ENCODE peak calls at places on chromosome 10, in eight cellular contexts. One of them, this sample, is unnamed.

GRCh38 chr10:96586419-96587254 is at the start of gene TM9SF3:
- DNase-seq in endothelial cell of umbilical vein: peak; percentile 84
- DNase-seq in GM12891: peak; percentile 77
- DNase-seq in A549: peak; percentile 76
- DNase-seq in upper lobe of left lung: peak; percentile 98
- DNase-seq in heart left ventricle: peak; percentile 97
- DNase-seq in tibial nerve: peak; percentile 87
- DNase-seq in body of pancreas: peak; percentile 94
- DNase-seq in this sample: peak; percentile 98

GRCh38 chr10:100163704-100164621 is 21.9 kb downstream of the ERLIN1 start:
- DNase-seq in A549: no peak
- DNase-seq in endothelial cell of umbilical vein: no peak
- DNase-seq in body of pancreas: no peak
- DNase-seq in tibial nerve: no peak
- DNase-seq in heart left ventricle: no peak
- DNase-seq in GM12891: no peak
- DNase-seq in upper lobe of left lung: no peak
- DNase-seq in this sample: no peak

GRCh38 chr10:46550076-46550790 is 6.2 kb downstream of the GPRIN2 start:
- DNase-seq in endothelial cell of umbilical vein: no peak
- DNase-seq in upper lobe of left lung: peak; percentile 88
- DNase-seq in tibial nerve: peak; percentile 13
- DNase-seq in body of pancreas: peak; percentile 12
- DNase-seq in GM12891: peak; percentile 23
- DNase-seq in heart left ventricle: peak; percentile 68
- DNase-seq in A549: no peak
- DNase-seq in this sample: no peak

GRCh38 chr10:79298403-79299244 is 48.6 kb upstream of the PPIF start:
- DNase-seq in heart left ventricle: no peak
- DNase-seq in body of pancreas: no peak
- DNase-seq in GM12891: no peak
- DNase-seq in endothelial cell of umbilical vein: peak; percentile 62
- DNase-seq in upper lobe of left lung: peak; percentile 77
- DNase-seq in A549: peak; percentile 87
- DNase-seq in tibial nerve: no peak
- DNase-seq in this sample: peak; percentile 89

GRCh38 chr10:32773105-32773504 is 184.9 kb downstream of the ITGB1 start:
- DNase-seq in body of pancreas: no peak
- DNase-seq in A549: no peak
- DNase-seq in upper lobe of left lung: no peak
- DNase-seq in endothelial cell of umbilical vein: no peak
- DNase-seq in heart left ventricle: no peak
- DNase-seq in GM12891: no peak
- DNase-seq in tibial nerve: no peak
- DNase-seq in this sample: no peak

GRCh38 chr10:132518572-132519381 is 18.8 kb upstream of the INPP5A start:
- DNase-seq in upper lobe of left lung: peak; percentile 92
- DNase-seq in GM12891: no peak
- DNase-seq in body of pancreas: peak; percentile 94
- DNase-seq in A549: no peak
- DNase-seq in heart left ventricle: peak; percentile 89
- DNase-seq in endothelial cell of umbilical vein: no peak
- DNase-seq in tibial nerve: peak; percentile 43
- DNase-seq in this sample: no peak

GRCh38 chr10:4011136-4011812 is 226.3 kb upstream of the KLF6 start:
- DNase-seq in upper lobe of left lung: no peak
- DNase-seq in GM12891: no peak
- DNase-seq in body of pancreas: no peak
- DNase-seq in tibial nerve: no peak
- DNase-seq in A549: no peak
- DNase-seq in heart left ventricle: no peak
- DNase-seq in endothelial cell of umbilical vein: no peak
- DNase-seq in this sample: no peak

GRCh38 chr10:133332936-133333699 is 3.6 kb downstream of the CALY start:
- DNase-seq in endothelial cell of umbilical vein: no peak
- DNase-seq in tibial nerve: no peak
- DNase-seq in heart left ventricle: no peak
- DNase-seq in body of pancreas: no peak
- DNase-seq in upper lobe of left lung: peak; percentile 37
- DNase-seq in GM12891: no peak
- DNase-seq in A549: no peak
- DNase-seq in this sample: no peak

GRCh38 chr10:126955934-126956711 is 50.9 kb downstream of the DOCK1 start:
- DNase-seq in tibial nerve: no peak
- DNase-seq in GM12891: no peak
- DNase-seq in endothelial cell of umbilical vein: no peak
- DNase-seq in body of pancreas: no peak
- DNase-seq in upper lobe of left lung: no peak
- DNase-seq in A549: no peak
- DNase-seq in heart left ventricle: no peak
- DNase-seq in this sample: no peak

GRCh38 chr10:3172081-3172445 is 519 bp downstream of the PITRM1 start:
- DNase-seq in endothelial cell of umbilical vein: peak; percentile 86
- DNase-seq in tibial nerve: no peak
- DNase-seq in body of pancreas: no peak
- DNase-seq in upper lobe of left lung: peak; percentile 82
- DNase-seq in GM12891: no peak
- DNase-seq in heart left ventricle: no peak
- DNase-seq in A549: no peak
- DNase-seq in this sample: peak; percentile 84

GRCh38 chr10:132097609-132098377 is 32.0 kb downstream of the JAKMIP3 start:
- DNase-seq in A549: no peak
- DNase-seq in heart left ventricle: no peak
- DNase-seq in upper lobe of left lung: no peak
- DNase-seq in body of pancreas: no peak
- DNase-seq in tibial nerve: no peak
- DNase-seq in endothelial cell of umbilical vein: no peak
- DNase-seq in GM12891: no peak
- DNase-seq in this sample: no peak

GRCh38 chr10:112953075-112953501 is 3.0 kb downstream of the TCF7L2 start:
- DNase-seq in tibial nerve: no peak
- DNase-seq in upper lobe of left lung: peak; percentile 69
- DNase-seq in heart left ventricle: peak; percentile 67
- DNase-seq in A549: no peak
- DNase-seq in body of pancreas: peak; percentile 45
- DNase-seq in GM12891: no peak
- DNase-seq in endothelial cell of umbilical vein: peak; percentile 51
- DNase-seq in this sample: no peak

GRCh38 chr10:92387289-92387940 is 96.4 kb downstream of the MARCHF5 start:
- DNase-seq in GM12891: no peak
- DNase-seq in upper lobe of left lung: no peak
- DNase-seq in A549: peak; percentile 55
- DNase-seq in heart left ventricle: no peak
- DNase-seq in endothelial cell of umbilical vein: peak; percentile 63
- DNase-seq in tibial nerve: no peak
- DNase-seq in body of pancreas: peak; percentile 34
- DNase-seq in this sample: peak; percentile 74

GRCh38 chr10:23702977-23703414 is 264.1 kb downstream of the OTUD1 start:
- DNase-seq in A549: peak; percentile 38
- DNase-seq in endothelial cell of umbilical vein: peak; percentile 18
- DNase-seq in upper lobe of left lung: no peak
- DNase-seq in tibial nerve: no peak
- DNase-seq in heart left ventricle: peak; percentile 62
- DNase-seq in GM12891: peak; percentile 23
- DNase-seq in body of pancreas: peak; percentile 70
- DNase-seq in this sample: peak; percentile 49

GRCh38 chr10:34520084-34520483 is 295.0 kb downstream of the PARD3 start:
- DNase-seq in A549: no peak
- DNase-seq in heart left ventricle: no peak
- DNase-seq in GM12891: no peak
- DNase-seq in upper lobe of left lung: no peak
- DNase-seq in endothelial cell of umbilical vein: peak; percentile 68
- DNase-seq in body of pancreas: no peak
- DNase-seq in tibial nerve: no peak
- DNase-seq in this sample: no peak

GRCh38 chr10:16832351-16833080 is 15.3 kb upstream of the RSU1 start:
- DNase-seq in upper lobe of left lung: no peak
- DNase-seq in body of pancreas: peak; percentile 67
- DNase-seq in A549: no peak
- DNase-seq in tibial nerve: no peak
- DNase-seq in GM12891: no peak
- DNase-seq in endothelial cell of umbilical vein: peak; percentile 98
- DNase-seq in heart left ventricle: no peak
- DNase-seq in this sample: no peak

GRCh38 chr10:30396282-30396681 is 37.7 kb upstream of the MAP3K8 start:
- DNase-seq in body of pancreas: no peak
- DNase-seq in heart left ventricle: no peak
- DNase-seq in GM12891: no peak
- DNase-seq in A549: no peak
- DNase-seq in tibial nerve: no peak
- DNase-seq in upper lobe of left lung: no peak
- DNase-seq in endothelial cell of umbilical vein: no peak
- DNase-seq in this sample: peak; percentile 3

GRCh38 chr10:114634607-114634974 is 23.5 kb downstream of the ABLIM1 start:
- DNase-seq in body of pancreas: peak; percentile 55
- DNase-seq in tibial nerve: peak; percentile 45
- DNase-seq in endothelial cell of umbilical vein: peak; percentile 96
- DNase-seq in GM12891: no peak
- DNase-seq in A549: peak; percentile 88
- DNase-seq in heart left ventricle: no peak
- DNase-seq in upper lobe of left lung: no peak
- DNase-seq in this sample: peak; percentile 19

GRCh38 chr10:29621161-29621560 is 13.6 kb downstream of the SVIL start:
- DNase-seq in tibial nerve: no peak
- DNase-seq in A549: no peak
- DNase-seq in endothelial cell of umbilical vein: no peak
- DNase-seq in upper lobe of left lung: no peak
- DNase-seq in body of pancreas: peak; percentile 22
- DNase-seq in GM12891: no peak
- DNase-seq in heart left ventricle: no peak
- DNase-seq in this sample: no peak

GRCh38 chr10:131548176-131548575 is 236.7 kb upstream of the TCERG1L start:
- DNase-seq in A549: no peak
- DNase-seq in tibial nerve: no peak
- DNase-seq in heart left ventricle: no peak
- DNase-seq in GM12891: no peak
- DNase-seq in upper lobe of left lung: no peak
- DNase-seq in body of pancreas: no peak
- DNase-seq in endothelial cell of umbilical vein: no peak
- DNase-seq in this sample: no peak

GRCh38 chr10:6543431-6544005 is 36.6 kb downstream of the PRKCQ start:
- DNase-seq in endothelial cell of umbilical vein: no peak
- DNase-seq in upper lobe of left lung: no peak
- DNase-seq in A549: no peak
- DNase-seq in GM12891: peak; percentile 13
- DNase-seq in body of pancreas: no peak
- DNase-seq in heart left ventricle: no peak
- DNase-seq in tibial nerve: no peak
- DNase-seq in this sample: no peak
- TF ChIP-seq POLR2A in endothelial cell of umbilical vein: no peak
- TF ChIP-seq POLR2A in upper lobe of left lung: no peak
- TF ChIP-seq POLR2A in A549: no peak
- TF ChIP-seq POLR2A in GM12891: no peak
- TF ChIP-seq POLR2A in body of pancreas: no peak
- TF ChIP-seq POLR2A in heart left ventricle: no peak
- TF ChIP-seq POLR2A in tibial nerve: no peak
- TF ChIP-seq POLR2A in this sample: no peak

DNA sequence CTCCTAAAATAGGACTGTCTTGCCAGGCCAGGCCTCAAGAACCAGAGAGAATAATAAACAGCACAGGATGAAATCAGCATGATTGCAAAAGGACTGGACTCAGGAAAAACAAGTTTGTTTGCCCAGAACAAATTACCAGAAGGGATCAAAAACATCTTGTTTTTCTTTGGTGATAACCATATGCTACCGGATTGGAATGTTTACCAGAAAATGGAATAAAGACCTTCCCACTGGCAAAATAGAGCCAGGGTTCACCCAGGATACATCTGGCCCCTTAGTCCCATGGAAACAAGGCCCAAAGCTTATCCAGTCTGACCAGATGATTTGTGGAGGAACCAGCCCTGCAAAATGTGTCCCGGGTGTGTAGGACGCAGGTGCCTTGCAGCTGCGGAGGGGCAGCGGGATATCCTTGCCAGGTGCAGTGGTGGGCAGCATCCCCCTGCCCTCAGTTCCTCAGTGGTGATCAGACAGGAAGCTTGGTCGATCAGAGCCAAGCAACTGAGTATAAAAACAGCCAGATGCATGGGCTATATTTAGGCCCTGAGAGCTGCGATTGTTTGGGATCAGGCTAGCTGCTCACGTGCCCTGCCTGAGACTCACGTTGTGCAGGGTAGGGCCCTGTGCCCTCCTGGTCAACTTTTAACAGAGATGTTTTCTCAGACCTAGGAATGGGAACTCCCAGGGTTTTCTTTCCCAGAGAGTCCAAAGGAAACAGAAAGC is 4.6 kb upstream of the ZNF22 start:
- DNase-seq in heart left ventricle: peak; percentile 76
- DNase-seq in A549: no peak
- DNase-seq in GM12891: no peak
- DNase-seq in tibial nerve: peak; percentile 74
- DNase-seq in upper lobe of left lung: no peak
- DNase-seq in endothelial cell of umbilical vein: peak; percentile 99
- DNase-seq in body of pancreas: peak; percentile 59
- DNase-seq in this sample: no peak
- TF ChIP-seq POLR2A in heart left ventricle: no peak
- TF ChIP-seq POLR2A in A549: no peak
- TF ChIP-seq POLR2A in GM12891: no peak
- TF ChIP-seq POLR2A in tibial nerve: no peak
- TF ChIP-seq POLR2A in upper lobe of left lung: no peak
- TF ChIP-seq POLR2A in endothelial cell of umbilical vein: peak; percentile 33
- TF ChIP-seq POLR2A in body of pancreas: peak; percentile 60
- TF ChIP-seq POLR2A in this sample: no peak

GRCh38 chr10:84156768-84157167 is 16.8 kb upstream of the GPR15LG start:
- DNase-seq in endothelial cell of umbilical vein: no peak
- DNase-seq in GM12891: no peak
- DNase-seq in A549: no peak
- DNase-seq in heart left ventricle: no peak
- DNase-seq in body of pancreas: no peak
- DNase-seq in upper lobe of left lung: no peak
- DNase-seq in tibial nerve: no peak
- DNase-seq in this sample: no peak
- TF ChIP-seq POLR2A in endothelial cell of umbilical vein: no peak
- TF ChIP-seq POLR2A in GM12891: peak; percentile 22
- TF ChIP-seq POLR2A in A549: no peak
- TF ChIP-seq POLR2A in heart left ventricle: no peak
- TF ChIP-seq POLR2A in body of pancreas: no peak
- TF ChIP-seq POLR2A in upper lobe of left lung: no peak
- TF ChIP-seq POLR2A in tibial nerve: no peak
- TF ChIP-seq POLR2A in this sample: peak; percentile 15

DNA sequence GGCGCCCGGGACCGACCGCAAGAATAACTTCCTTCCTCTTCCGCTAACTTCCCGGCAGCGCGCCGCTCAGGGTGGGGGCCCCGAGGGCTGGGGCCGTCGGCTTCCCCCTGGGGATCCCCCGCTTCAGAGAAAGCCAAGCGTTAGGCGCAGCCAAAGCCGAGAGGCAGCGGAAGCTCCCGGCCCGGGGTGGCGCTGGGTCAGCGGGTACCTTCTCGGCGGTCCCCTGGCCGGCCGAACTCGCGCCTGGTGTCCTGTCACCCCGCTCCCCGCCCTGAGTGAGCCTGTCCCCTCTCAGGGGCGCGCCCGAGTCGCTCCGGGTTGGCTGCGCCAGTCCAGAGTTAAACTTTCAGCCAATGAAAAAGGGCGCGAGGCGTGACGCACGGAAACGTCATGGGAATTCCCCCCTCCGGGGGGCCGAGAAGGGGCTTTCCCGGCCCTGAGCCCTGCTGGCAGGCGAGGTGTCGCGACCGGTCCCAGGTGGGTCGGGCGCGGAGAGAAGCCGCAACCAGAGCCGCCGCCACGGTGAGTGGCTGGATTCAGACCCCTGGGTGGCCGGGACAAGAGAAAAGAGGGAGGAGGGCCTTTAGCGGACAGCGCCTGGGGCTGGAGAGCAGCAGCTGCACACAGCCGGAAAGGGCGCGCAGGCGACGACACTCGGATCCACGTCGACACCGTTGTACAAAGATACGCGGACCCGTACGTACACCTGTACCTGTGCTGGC is 1.3 kb upstream of the NFKB2 start:
- DNase-seq in upper lobe of left lung: peak; percentile 98
- DNase-seq in GM12891: peak; percentile 97
- DNase-seq in body of pancreas: peak; percentile 90
- DNase-seq in tibial nerve: peak; percentile 82
- DNase-seq in endothelial cell of umbilical vein: peak; percentile 93
- DNase-seq in heart left ventricle: peak; percentile 98
- DNase-seq in A549: peak; percentile 98
- DNase-seq in this sample: peak; percentile 93
- TF ChIP-seq POLR2A in upper lobe of left lung: peak; percentile 62
- TF ChIP-seq POLR2A in GM12891: no peak
- TF ChIP-seq POLR2A in body of pancreas: peak; percentile 94
- TF ChIP-seq POLR2A in tibial nerve: peak; percentile 18
- TF ChIP-seq POLR2A in endothelial cell of umbilical vein: no peak
- TF ChIP-seq POLR2A in heart left ventricle: peak; percentile 81
- TF ChIP-seq POLR2A in A549: no peak
- TF ChIP-seq POLR2A in this sample: peak; percentile 76

This sample was measured in erythroblast.